ENCODE peak calls at places on chromosomes 2 and 18, in ten cellular contexts. R is EL; C is GM13977; H is activated naive CD8-positive, alpha-beta T cell treated with anti-CD3 and anti-CD28 coated beads for 36 hours; S is caudate nucleus; P is prostate gland; G is SJSA1; Z is renal cortical epithelial cell; U is MCF 10A; Q is GDM1. W is an unnamed sample.
A peak's percentile ranks its signal among the peaks of the same experiment; 100 is the strongest.

GRCh38 chr18:26642461-26643348 is 94.4 kb upstream of the KCTD1 start:
- DNase-seq in R (no peak), C (no peak), H (no peak), S (no peak), P (no peak), G (no peak), Z (no peak), U (no peak), Q (no peak), W (no peak)

GRCh38 chr2:135451966-135452365 is 79.1 kb downstream of the ZRANB3 start:
- DNase-seq in R (no peak), C (no peak), H (no peak), S (no peak), P (no peak), G (no peak), Z (no peak), U (no peak), Q (no peak), W (no peak)

GRCh38 chr2:233486778-233487552 is 79.6 kb downstream of the USP40 start:
- DNase-seq in R (peak; percentile 92), C (no peak), H (no peak), S (no peak), P (no peak), G (no peak), Z (peak; percentile 82), U (peak; percentile 63), Q (no peak), W (no peak)

GRCh38 chr2:207121784-207122183 is 44.0 kb downstream of the KLF7 start:
- DNase-seq in R (peak; percentile 90), C (no peak), H (no peak), S (no peak), P (no peak), G (peak; percentile 69), Z (peak; percentile 82), U (peak; percentile 80), Q (no peak), W (no peak)

GRCh38 chr2:88765154-88765948 is 73.9 kb downstream of the RPIA start:
- DNase-seq in R (peak; percentile 28), C (no peak), H (peak; percentile 71), S (peak; percentile 26), P (no peak), G (no peak), Z (peak; percentile 15), U (no peak), Q (no peak), W (peak; percentile 77)

GRCh38 chr2:220192994-220193753 is 565.7 kb downstream of the SLC4A3 start:
- DNase-seq in R (peak; percentile 40), C (no peak), H (no peak), S (no peak), P (no peak), G (no peak), Z (peak; percentile 62), U (peak; percentile 83), Q (no peak), W (no peak)

GRCh38 chr2:7929276-7929675 is 752.6 kb upstream of the ID2 start:
- DNase-seq in R (no peak), C (no peak), H (no peak), S (no peak), P (no peak), G (no peak), Z (no peak), U (no peak), Q (no peak), W (no peak)

GRCh38 chr18:4020026-4020425 is 435.1 kb downstream of the DLGAP1 start:
- DNase-seq in R (no peak), C (no peak), H (no peak), S (no peak), P (no peak), G (no peak), Z (no peak), U (no peak), Q (no peak), W (no peak)

GRCh38 chr18:61870151-61870550 is 22.7 kb downstream of the RNF152 start:
- DNase-seq in R (peak; percentile 45), C (no peak), H (no peak), S (no peak), P (no peak), G (peak; percentile 83), Z (no peak), U (no peak), Q (no peak), W (no peak)

GRCh38 chr2:105746177-105747080 is 1.7 kb downstream of the NCK2 start:
- DNase-seq in R (no peak), C (peak; percentile 81), H (peak; percentile 91), S (no peak), P (peak; percentile 62), G (no peak), Z (no peak), U (peak; percentile 55), Q (peak; percentile 18), W (peak; percentile 88)

GRCh38 chr2:126981476-126981875 is 82.8 kb downstream of the TEX51 start:
- DNase-seq in R (peak; percentile 12), C (no peak), H (no peak), S (no peak), P (no peak), G (no peak), Z (no peak), U (peak; percentile 48), Q (no peak), W (no peak)

GRCh38 chr2:23380562-23381065 is 4.4 kb upstream of the KLHL29 start:
- DNase-seq in R (no peak), C (peak; percentile 69), H (peak; percentile 38), S (no peak), P (no peak), G (no peak), Z (peak; percentile 83), U (peak; percentile 62), Q (no peak), W (peak; percentile 36)

GRCh38 chr2:45715601-45716379 is 64.3 kb downstream of the PRKCE start:
- DNase-seq in R (no peak), C (no peak), H (no peak), S (no peak), P (no peak), G (no peak), Z (peak; percentile 32), U (no peak), Q (no peak), W (no peak)

GRCh38 chr2:240431663-240432424 is 3.6 kb upstream of the GPC1 start:
- DNase-seq in R (no peak), C (no peak), H (no peak), S (no peak), P (no peak), G (peak; percentile 32), Z (no peak), U (no peak), Q (no peak), W (no peak)

GRCh38 chr2:162965151-162965550 is 126.6 kb upstream of the KCNH7 start:
- DNase-seq in R (no peak), C (no peak), H (no peak), S (no peak), P (no peak), G (no peak), Z (peak; percentile 86), U (no peak), Q (no peak), W (no peak)

GRCh38 chr2:31886700-31887099 is 124.1 kb downstream of the MEMO1 start:
- DNase-seq in R (no peak), C (no peak), H (no peak), S (no peak), P (no peak), G (no peak), Z (peak; percentile 41), U (peak; percentile 27), Q (no peak), W (no peak)

GRCh38 chr18:79575891-79576685 is 103.5 kb upstream of the CTDP1 start:
- DNase-seq in R (no peak), C (no peak), H (no peak), S (no peak), P (peak; percentile 75), G (peak; percentile 76), Z (no peak), U (no peak), Q (no peak), W (no peak)

GRCh38 chr2:233165895-233166661 is 85.4 kb upstream of the ATG16L1 start:
- DNase-seq in R (peak; percentile 22), C (no peak), H (no peak), S (no peak), P (no peak), G (peak; percentile 94), Z (peak; percentile 90), U (peak; percentile 86), Q (no peak), W (no peak)

GRCh38 chr2:233042549-233042948 is 10.1 kb downstream of the NEU2 start:
- DNase-seq in R (no peak), C (no peak), H (no peak), S (no peak), P (no peak), G (no peak), Z (no peak), U (no peak), Q (no peak), W (no peak)

GRCh38 chr18:22848618-22849017 is 84.5 kb upstream of the RBBP8 start:
- DNase-seq in R (peak; percentile 66), C (no peak), H (no peak), S (no peak), P (peak; percentile 53), G (no peak), Z (peak; percentile 94), U (peak; percentile 97), Q (no peak), W (no peak)

GRCh38 chr2:25376750-25377621 is 35.3 kb upstream of the DNMT3A start:
- DNase-seq in R (peak; percentile 85), C (peak; percentile 94), H (peak; percentile 99), S (peak; percentile 61), P (peak; percentile 76), G (peak; percentile 80), Z (peak; percentile 64), U (peak; percentile 87), Q (peak; percentile 90), W (peak; percentile 95)

GRCh38 chr18:46247938-46248337 is 143.8 kb downstream of the HAUS1 start:
- DNase-seq in R (no peak), C (no peak), H (no peak), S (no peak), P (no peak), G (no peak), Z (peak; percentile 50), U (no peak), Q (no peak), W (no peak)

GRCh38 chr2:164739966-164740365 is 101.7 kb downstream of the COBLL1 start:
- DNase-seq in R (peak; percentile 61), C (no peak), H (no peak), S (no peak), P (no peak), G (peak; percentile 53), Z (peak; percentile 93), U (peak; percentile 63), Q (no peak), W (no peak)

GRCh38 chr2:179701524-179702110 is 159.8 kb downstream of the ZNF385B start:
- DNase-seq in R (peak; percentile 67), C (no peak), H (no peak), S (no peak), P (no peak), G (no peak), Z (no peak), U (peak; percentile 39), Q (no peak), W (no peak)

GRCh38 chr2:73232471-73233153 is 427 bp downstream of the PRADC1 start:
- DNase-seq in R (peak; percentile 14), C (peak; percentile 46), H (no peak), S (no peak), P (no peak), G (no peak), Z (no peak), U (no peak), Q (no peak), W (peak; percentile 40)

GRCh38 chr2:63044360-63045327 is 6.0 kb upstream of the OTX1 start:
- DNase-seq in R (no peak), C (no peak), H (no peak), S (no peak), P (no peak), G (no peak), Z (no peak), U (no peak), Q (no peak), W (no peak)

GRCh38 chr2:207337234-207338219 is 171.8 kb upstream of the KLF7 start:
- DNase-seq in R (peak; percentile 34), C (no peak), H (no peak), S (no peak), P (no peak), G (no peak), Z (peak; percentile 85), U (peak; percentile 98), Q (no peak), W (no peak)

GRCh38 chr18:57915848-57916596 is 112.9 kb upstream of the ATP8B1 start:
- DNase-seq in R (peak; percentile 40), C (no peak), H (peak; percentile 13), S (peak; percentile 43), P (no peak), G (no peak), Z (no peak), U (no peak), Q (no peak), W (peak; percentile 71)